ENCODE peak calls at places on chromosome 5, in ten cellular contexts. One of them, this sample, is unnamed.

GRCh38 chr5:164861610-164862009 is 1356.2 kb downstream of the MAT2B start:
- DNase-seq in uterus: no peak
- DNase-seq in A549: no peak
- DNase-seq in sigmoid colon: no peak
- DNase-seq in stomach: no peak
- DNase-seq in HepG2: no peak
- DNase-seq in ovary: no peak
- DNase-seq in gastrocnemius medialis: no peak
- DNase-seq in heart left ventricle: no peak
- DNase-seq in esophagus squamous epithelium: no peak
- DNase-seq in this sample: no peak

GRCh38 chr5:180201051-180201987 is 7.7 kb downstream of the RASGEF1C start:
- DNase-seq in uterus: no peak
- DNase-seq in A549: peak
- DNase-seq in sigmoid colon: no peak
- DNase-seq in stomach: no peak
- DNase-seq in HepG2: peak
- DNase-seq in ovary: no peak
- DNase-seq in gastrocnemius medialis: no peak
- DNase-seq in heart left ventricle: no peak
- DNase-seq in esophagus squamous epithelium: no peak
- DNase-seq in this sample: peak

GRCh38 chr5:17161669-17162068 is 55.8 kb upstream of the BASP1 start:
- DNase-seq in uterus: no peak
- DNase-seq in A549: no peak
- DNase-seq in sigmoid colon: no peak
- DNase-seq in stomach: no peak
- DNase-seq in HepG2: no peak
- DNase-seq in ovary: no peak
- DNase-seq in gastrocnemius medialis: no peak
- DNase-seq in heart left ventricle: no peak
- DNase-seq in esophagus squamous epithelium: no peak
- DNase-seq in this sample: no peak

GRCh38 chr5:64869419-64869818 is 100.7 kb downstream of the CWC27 start:
- DNase-seq in uterus: no peak
- DNase-seq in A549: no peak
- DNase-seq in sigmoid colon: no peak
- DNase-seq in stomach: no peak
- DNase-seq in HepG2: no peak
- DNase-seq in ovary: no peak
- DNase-seq in gastrocnemius medialis: no peak
- DNase-seq in heart left ventricle: no peak
- DNase-seq in esophagus squamous epithelium: no peak
- DNase-seq in this sample: no peak

GRCh38 chr5:115354246-115354645 is 57.8 kb upstream of the CCDC112 start:
- DNase-seq in uterus: no peak
- DNase-seq in A549: no peak
- DNase-seq in sigmoid colon: no peak
- DNase-seq in stomach: no peak
- DNase-seq in HepG2: no peak
- DNase-seq in ovary: no peak
- DNase-seq in gastrocnemius medialis: no peak
- DNase-seq in heart left ventricle: no peak
- DNase-seq in esophagus squamous epithelium: no peak
- DNase-seq in this sample: no peak

GRCh38 chr5:38130346-38130745 is 128.0 kb upstream of the EGFLAM start:
- DNase-seq in uterus: no peak
- DNase-seq in A549: no peak
- DNase-seq in sigmoid colon: no peak
- DNase-seq in stomach: no peak
- DNase-seq in HepG2: no peak
- DNase-seq in ovary: no peak
- DNase-seq in gastrocnemius medialis: no peak
- DNase-seq in heart left ventricle: no peak
- DNase-seq in esophagus squamous epithelium: no peak
- DNase-seq in this sample: no peak

GRCh38 chr5:115626444-115626823 is 598 bp upstream of the TMED7 start:
- DNase-seq in uterus: no peak
- DNase-seq in A549: no peak
- DNase-seq in sigmoid colon: no peak
- DNase-seq in stomach: no peak
- DNase-seq in HepG2: no peak
- DNase-seq in ovary: no peak
- DNase-seq in gastrocnemius medialis: no peak
- DNase-seq in heart left ventricle: no peak
- DNase-seq in esophagus squamous epithelium: no peak
- DNase-seq in this sample: no peak

GRCh38 chr5:133612021-133612860 is at the start of gene FSTL4:
- DNase-seq in uterus: no peak
- DNase-seq in A549: peak
- DNase-seq in sigmoid colon: no peak
- DNase-seq in stomach: peak
- DNase-seq in HepG2: no peak
- DNase-seq in ovary: no peak
- DNase-seq in gastrocnemius medialis: peak
- DNase-seq in heart left ventricle: no peak
- DNase-seq in esophagus squamous epithelium: no peak
- DNase-seq in this sample: peak

GRCh38 chr5:82365744-82366228 is 87.6 kb upstream of the RPS23 start:
- DNase-seq in uterus: no peak
- DNase-seq in A549: no peak
- DNase-seq in sigmoid colon: no peak
- DNase-seq in stomach: no peak
- DNase-seq in HepG2: peak
- DNase-seq in ovary: no peak
- DNase-seq in gastrocnemius medialis: no peak
- DNase-seq in heart left ventricle: no peak
- DNase-seq in esophagus squamous epithelium: no peak
- DNase-seq in this sample: no peak

GRCh38 chr5:148909766-148910165 is 83.4 kb downstream of the ADRB2 start:
- DNase-seq in uterus: no peak
- DNase-seq in A549: no peak
- DNase-seq in sigmoid colon: no peak
- DNase-seq in stomach: no peak
- DNase-seq in HepG2: no peak
- DNase-seq in ovary: no peak
- DNase-seq in gastrocnemius medialis: no peak
- DNase-seq in heart left ventricle: no peak
- DNase-seq in esophagus squamous epithelium: no peak
- DNase-seq in this sample: no peak

GRCh38 chr5:129541648-129542251 is 81.7 kb downstream of the ADAMTS19 start:
- DNase-seq in uterus: no peak
- DNase-seq in A549: no peak
- DNase-seq in sigmoid colon: no peak
- DNase-seq in stomach: no peak
- DNase-seq in HepG2: peak
- DNase-seq in ovary: no peak
- DNase-seq in gastrocnemius medialis: no peak
- DNase-seq in heart left ventricle: no peak
- DNase-seq in esophagus squamous epithelium: no peak
- DNase-seq in this sample: no peak

GRCh38 chr5:56298329-56298962 is 65.3 kb upstream of the ANKRD55 start:
- DNase-seq in uterus: no peak
- DNase-seq in A549: no peak
- DNase-seq in sigmoid colon: no peak
- DNase-seq in stomach: no peak
- DNase-seq in HepG2: no peak
- DNase-seq in ovary: peak
- DNase-seq in gastrocnemius medialis: no peak
- DNase-seq in heart left ventricle: peak
- DNase-seq in esophagus squamous epithelium: no peak
- DNase-seq in this sample: no peak

GRCh38 chr5:132221781-132222648 is 5.6 kb downstream of the P4HA2 start:
- DNase-seq in uterus: peak
- DNase-seq in A549: no peak
- DNase-seq in sigmoid colon: peak
- DNase-seq in stomach: no peak
- DNase-seq in HepG2: no peak
- DNase-seq in ovary: peak
- DNase-seq in gastrocnemius medialis: peak
- DNase-seq in heart left ventricle: peak
- DNase-seq in esophagus squamous epithelium: no peak
- DNase-seq in this sample: peak

GRCh38 chr5:72427488-72428437 is 79.4 kb downstream of the ZNF366 start:
- DNase-seq in uterus: no peak
- DNase-seq in A549: no peak
- DNase-seq in sigmoid colon: no peak
- DNase-seq in stomach: no peak
- DNase-seq in HepG2: no peak
- DNase-seq in ovary: no peak
- DNase-seq in gastrocnemius medialis: peak
- DNase-seq in heart left ventricle: peak
- DNase-seq in esophagus squamous epithelium: no peak
- DNase-seq in this sample: no peak

GRCh38 chr5:42360641-42361320 is 62.5 kb upstream of the GHR start:
- DNase-seq in uterus: no peak
- DNase-seq in A549: no peak
- DNase-seq in sigmoid colon: no peak
- DNase-seq in stomach: no peak
- DNase-seq in HepG2: no peak
- DNase-seq in ovary: no peak
- DNase-seq in gastrocnemius medialis: no peak
- DNase-seq in heart left ventricle: no peak
- DNase-seq in esophagus squamous epithelium: no peak
- DNase-seq in this sample: no peak

DNA sequence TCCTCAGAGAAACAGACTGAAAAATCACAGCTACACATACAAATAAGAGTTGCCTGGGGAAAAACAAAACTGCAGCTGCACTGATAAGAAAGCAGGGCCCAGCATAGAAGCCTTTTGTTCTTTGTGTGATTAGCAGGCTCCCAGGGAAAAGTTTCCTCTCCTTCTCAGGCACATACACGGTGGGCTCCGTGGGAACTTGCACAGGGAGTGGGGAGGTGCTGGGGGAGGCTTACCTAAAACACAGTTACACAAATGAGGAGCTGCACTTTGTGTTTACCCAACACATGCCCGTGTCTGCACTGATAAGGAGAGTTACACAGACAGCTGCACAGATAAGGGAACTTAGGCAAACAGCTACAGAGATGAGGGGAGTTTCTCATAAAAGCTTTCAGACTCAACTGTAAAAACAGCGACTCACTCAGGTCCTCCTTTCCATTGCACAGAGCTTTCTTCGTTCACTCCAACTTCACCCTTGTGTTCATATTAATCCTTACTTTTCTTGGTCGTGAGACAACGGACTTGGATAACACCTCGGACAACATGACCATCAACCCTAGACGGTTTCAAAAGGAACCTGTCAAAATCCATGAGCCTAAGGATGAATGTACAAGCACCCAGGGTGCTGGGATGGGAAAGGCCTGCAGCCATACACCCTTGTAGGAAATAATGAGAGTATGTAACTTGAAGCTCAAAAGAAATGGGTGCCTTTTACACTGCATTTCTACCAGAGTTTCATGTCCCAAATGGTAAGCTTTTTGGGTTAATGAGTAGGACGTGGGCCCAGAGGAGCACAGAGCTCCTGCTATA is 50.8 kb downstream of the SERINC5 start:
- DNase-seq in uterus: no peak
- DNase-seq in A549: no peak
- DNase-seq in sigmoid colon: no peak
- DNase-seq in stomach: peak
- DNase-seq in HepG2: peak
- DNase-seq in ovary: peak
- DNase-seq in gastrocnemius medialis: no peak
- DNase-seq in heart left ventricle: no peak
- DNase-seq in esophagus squamous epithelium: no peak
- DNase-seq in this sample: no peak
- TF ChIP-seq CTCF in uterus: no peak
- TF ChIP-seq CTCF in A549: no peak
- TF ChIP-seq CTCF in sigmoid colon: no peak
- TF ChIP-seq CTCF in stomach: no peak
- TF ChIP-seq CTCF in HepG2: peak
- TF ChIP-seq CTCF in ovary: no peak
- TF ChIP-seq CTCF in gastrocnemius medialis: no peak
- TF ChIP-seq CTCF in heart left ventricle: no peak
- TF ChIP-seq CTCF in esophagus squamous epithelium: no peak
- TF ChIP-seq CTCF in this sample: no peak

DNA sequence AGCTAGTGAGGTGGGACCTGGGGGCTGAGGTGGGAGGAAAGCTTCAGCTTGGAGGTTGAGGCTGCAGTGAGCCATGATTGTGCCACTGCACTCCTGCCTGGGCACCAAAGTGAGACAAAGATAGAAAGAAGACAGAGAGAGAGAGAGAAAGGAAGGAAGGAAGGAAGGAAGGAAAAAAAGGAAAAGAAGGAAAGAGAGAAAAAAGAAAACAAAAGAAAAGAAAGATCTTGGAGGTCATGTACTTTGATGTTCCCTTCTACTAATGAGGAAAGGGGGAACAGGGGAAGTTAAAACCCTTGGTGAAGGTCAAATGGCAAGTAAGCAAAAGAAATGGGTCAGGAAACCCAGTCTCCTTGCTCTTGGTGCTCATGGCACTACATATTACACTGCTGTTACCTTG is 2.4 kb upstream of the RAI14 start:
- DNase-seq in uterus: no peak
- DNase-seq in A549: no peak
- DNase-seq in sigmoid colon: no peak
- DNase-seq in stomach: no peak
- DNase-seq in HepG2: no peak
- DNase-seq in ovary: no peak
- DNase-seq in gastrocnemius medialis: no peak
- DNase-seq in heart left ventricle: no peak
- DNase-seq in esophagus squamous epithelium: no peak
- DNase-seq in this sample: no peak
- TF ChIP-seq POLR2A in uterus: no peak
- TF ChIP-seq POLR2A in A549: no peak
- TF ChIP-seq POLR2A in sigmoid colon: no peak
- TF ChIP-seq POLR2A in stomach: no peak
- TF ChIP-seq POLR2A in HepG2: no peak
- TF ChIP-seq POLR2A in ovary: no peak
- TF ChIP-seq POLR2A in gastrocnemius medialis: no peak
- TF ChIP-seq POLR2A in heart left ventricle: no peak
- TF ChIP-seq POLR2A in esophagus squamous epithelium: no peak
- TF ChIP-seq POLR2A in this sample: no peak

GRCh38 chr5:6567068-6567467 is 65.8 kb downstream of the NSUN2 start:
- DNase-seq in uterus: no peak
- DNase-seq in A549: no peak
- DNase-seq in sigmoid colon: no peak
- DNase-seq in stomach: no peak
- DNase-seq in HepG2: no peak
- DNase-seq in ovary: no peak
- DNase-seq in gastrocnemius medialis: no peak
- DNase-seq in heart left ventricle: no peak
- DNase-seq in esophagus squamous epithelium: no peak
- DNase-seq in this sample: no peak
- H3K27ac ChIP-seq in uterus: no peak
- H3K27ac ChIP-seq in A549: no peak
- H3K27ac ChIP-seq in sigmoid colon: no peak
- H3K27ac ChIP-seq in stomach: no peak
- H3K27ac ChIP-seq in HepG2: no peak
- H3K27ac ChIP-seq in ovary: no peak
- H3K27ac ChIP-seq in gastrocnemius medialis: no peak
- H3K27ac ChIP-seq in heart left ventricle: no peak
- H3K27ac ChIP-seq in esophagus squamous epithelium: no peak
- H3K27ac ChIP-seq in this sample: no peak

DNA sequence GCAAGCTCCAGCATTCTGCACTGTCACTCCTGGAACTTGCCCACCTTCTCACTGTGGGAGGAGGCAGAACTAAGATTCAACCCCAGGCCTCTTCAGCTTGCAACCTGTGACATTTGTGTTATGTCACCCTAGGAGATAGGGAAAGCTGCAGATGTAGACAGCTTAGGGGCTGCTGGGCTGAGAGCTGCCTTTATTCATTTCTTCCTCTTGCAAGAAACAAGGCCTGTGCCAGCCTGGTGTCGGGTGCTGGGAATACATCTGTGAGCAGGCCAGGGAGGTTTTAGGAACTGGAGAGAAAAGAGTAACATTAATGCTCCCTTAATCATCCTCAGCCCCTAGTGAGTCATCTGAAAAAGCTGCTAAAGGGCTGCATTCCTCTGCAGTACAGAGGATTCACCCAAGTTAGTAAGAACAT is 101.8 kb downstream of the FGF18 start:
- DNase-seq in uterus: peak
- DNase-seq in A549: peak
- DNase-seq in sigmoid colon: no peak
- DNase-seq in stomach: no peak
- DNase-seq in HepG2: no peak
- DNase-seq in ovary: peak
- DNase-seq in gastrocnemius medialis: no peak
- DNase-seq in heart left ventricle: no peak
- DNase-seq in esophagus squamous epithelium: no peak
- DNase-seq in this sample: peak
- TF ChIP-seq CTCF in uterus: peak
- TF ChIP-seq CTCF in A549: no peak
- TF ChIP-seq CTCF in sigmoid colon: no peak
- TF ChIP-seq CTCF in stomach: no peak
- TF ChIP-seq CTCF in HepG2: no peak
- TF ChIP-seq CTCF in ovary: no peak
- TF ChIP-seq CTCF in gastrocnemius medialis: no peak
- TF ChIP-seq CTCF in heart left ventricle: no peak
- TF ChIP-seq CTCF in esophagus squamous epithelium: no peak
- TF ChIP-seq CTCF in this sample: no peak

This sample was measured in spleen.